ENCODE peak calls at places on chromosome X, in four cellular contexts. N, I, J and X are unnamed samples.
A peak's percentile ranks its signal among the peaks of the same experiment; 100 is the strongest.

GRCh38 chrX:11899091-11899490 is 141.1 kb downstream of the MSL3 start:
- DNase-seq in N (no peak), J (peak; percentile 91), I (no peak), X (no peak)

GRCh38 chrX:114583646-114584433 is at the start of gene HTR2C:
- DNase-seq in N (no peak), J (no peak), I (no peak), X (no peak)

GRCh38 chrX:51614353-51614752 is 4.4 kb downstream of the CENPVL3 start:
- DNase-seq in J (peak; percentile 61), I (peak; percentile 76), N (peak; percentile 39), X (peak; percentile 77)

GRCh38 chrX:15447985-15448639 is 45.0 kb downstream of the PIR start:
- DNase-seq in I (peak; percentile 49), J (no peak), N (no peak), X (no peak)

GRCh38 chrX:104742345-104742744 is 176.3 kb downstream of the IL1RAPL2 start:
- DNase-seq in N (no peak), I (no peak), J (peak; percentile 88), X (no peak)

GRCh38 chrX:129930941-129931410 is 25.0 kb downstream of the UTP14A start:
- DNase-seq in I (peak; percentile 14), N (no peak), J (peak; percentile 11), X (no peak)

GRCh38 chrX:23276475-23276874 is 58.2 kb upstream of the PTCHD1 start:
- DNase-seq in N (no peak), J (no peak), I (no peak), X (no peak)

GRCh38 chrX:31209005-31209612 is 137.3 kb upstream of the FTHL17 start:
- DNase-seq in N (no peak), I (no peak), J (no peak), X (no peak)

GRCh38 chrX:147537172-147537571 is 374.5 kb upstream of the FMR1 start:
- DNase-seq in N (no peak), I (peak; percentile 0), J (no peak), X (no peak)

GRCh38 chrX:94600077-94600476 is 926.1 kb downstream of the FAM133A start:
- DNase-seq in N (no peak), J (no peak), I (no peak), X (no peak)

GRCh38 chrX:119389214-119389613 is 9.9 kb upstream of the SLC25A43 start:
- DNase-seq in I (no peak), J (no peak), N (no peak), X (no peak)
- H3K4me3 ChIP-seq in I (no peak overlapping the region), J (no peak overlapping the region), N (no peak overlapping the region), X (no peak overlapping the region)

DNA sequence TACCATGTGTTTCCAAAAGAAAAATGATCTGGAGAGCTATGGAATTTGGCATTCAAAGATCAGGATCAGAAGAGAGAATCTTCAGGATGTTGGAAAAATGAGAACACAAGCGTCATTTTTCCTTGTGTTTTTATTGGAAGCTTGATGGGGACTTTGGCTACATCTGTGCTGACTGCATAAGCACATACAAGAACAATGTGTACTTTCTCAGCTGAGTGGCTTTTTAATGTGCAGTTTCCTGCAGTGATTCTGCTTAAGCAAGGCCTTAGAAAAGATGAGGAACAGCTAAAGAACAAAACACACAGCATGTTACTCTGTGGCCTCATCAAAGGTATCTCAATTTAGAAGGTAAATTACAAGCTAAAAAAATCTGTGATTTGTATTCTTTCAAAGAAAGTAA is 1039.9 kb downstream of the GLUD2 start:
- DNase-seq in N (no peak), I (no peak), J (no peak), X (no peak)
- H3K9me2 ChIP-seq in N (no peaks in the 10 kb centered on the region), I (no peaks in the 10 kb centered on the region), J (no peaks in the 10 kb centered on the region), X (no peaks in the 10 kb centered on the region)

GRCh38 chrX:107712231-107713204 is 63.1 kb downstream of the TSC22D3 start:
- DNase-seq in I (peak; percentile 67), J (no peak), N (no peak), X (peak; percentile 58)
- H3K4me2 ChIP-seq in I (peak overlapping the region; percentile 42), J (no peak overlapping the region), N (no peak overlapping the region), X (no peak overlapping the region)

DNA sequence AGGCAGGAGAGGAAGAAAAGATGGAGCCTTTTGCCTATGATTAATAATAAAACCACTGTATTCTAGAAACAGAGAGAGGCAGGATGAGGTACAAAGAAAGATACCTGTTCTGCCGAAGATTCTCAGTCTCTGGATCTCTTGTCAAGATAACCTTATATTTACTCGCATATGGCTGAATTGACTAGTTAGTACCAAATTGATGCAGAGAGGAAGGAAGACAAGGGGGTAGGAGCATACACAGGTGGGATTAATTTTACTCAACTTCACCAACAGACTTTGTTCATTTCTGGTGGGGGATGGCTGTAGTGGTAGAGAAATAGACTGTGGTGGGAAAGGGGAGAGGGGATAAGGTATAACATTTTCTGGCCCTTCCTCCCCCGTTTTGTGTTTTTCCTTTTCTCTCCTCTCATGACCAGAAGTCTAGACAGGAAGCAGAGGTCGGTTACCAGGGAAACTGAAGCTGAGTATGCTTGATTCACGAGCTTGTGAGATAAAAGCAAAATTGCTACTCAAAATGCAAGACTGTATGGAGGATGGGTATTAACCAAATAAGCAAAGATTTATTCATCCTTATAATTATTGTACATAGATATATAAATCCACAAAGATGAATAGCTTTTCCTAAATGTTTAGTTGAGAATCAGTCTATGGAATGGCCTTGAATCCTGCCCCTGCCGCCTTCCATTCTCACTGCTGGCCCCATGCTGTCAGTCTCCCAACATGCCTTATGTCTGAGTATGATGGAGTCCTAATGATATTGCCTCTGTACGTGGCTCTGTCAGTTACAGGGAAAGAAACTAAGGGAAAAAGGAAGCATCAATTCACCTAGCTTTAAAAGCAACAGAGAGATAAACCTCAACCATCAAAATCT is 17.8 kb upstream of the PAGE2B start:
- DNase-seq in N (peak; percentile 28), I (peak; percentile 47), J (peak; percentile 10), X (no peak)
- H3K4me3 ChIP-seq in N (no peak overlapping the region), I (peak overlapping the region; percentile 41), J (no peak overlapping the region), X (no peak overlapping the region)

DNA sequence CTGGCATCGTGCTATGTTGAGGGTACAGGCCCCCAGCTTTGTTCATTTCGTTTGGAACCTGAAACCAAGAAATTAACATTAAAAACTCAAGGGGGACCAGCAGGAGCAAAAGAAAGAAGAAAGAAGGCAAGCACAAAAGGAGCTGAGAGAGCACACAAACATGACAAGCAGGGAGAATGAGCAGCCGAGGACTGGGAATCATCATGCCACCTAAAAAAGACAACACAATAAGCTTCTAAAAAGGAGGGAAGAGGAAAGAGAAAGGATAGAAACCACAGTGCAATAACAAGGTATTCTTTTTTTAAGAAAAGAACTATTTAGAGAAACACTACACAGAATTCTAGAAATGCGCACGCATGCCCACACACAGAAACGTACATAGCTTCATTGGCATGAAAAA is 103.2 kb upstream of the FAM9B start:
- DNase-seq in N (no peak), I (no peak), J (no peak), X (no peak)
- H3K9me2 ChIP-seq in N (no peaks in the 10 kb centered on the region), I (no peaks in the 10 kb centered on the region), J (no peaks in the 10 kb centered on the region), X (no peaks in the 10 kb centered on the region)

GRCh38 chrX:151183912-151184565 is 7.7 kb downstream of the GPR50 start:
- DNase-seq in J (no peak), I (no peak), N (no peak), X (no peak)
- H3K4me2 ChIP-seq in J (no peak overlapping the region), I (no peak overlapping the region), N (no peak overlapping the region), X (no peak overlapping the region)

GRCh38 chrX:153974726-153975286 is 2.3 kb downstream of the TMEM187 start:
- DNase-seq in N (no peak), I (no peak), J (no peak), X (no peak)

GRCh38 chrX:153972368-153973126 is at the start of gene TMEM187:
- DNase-seq in I (peak; percentile 91), J (peak; percentile 91), N (peak; percentile 93), X (peak; percentile 97)

GRCh38 chrX:153973127-153974002 is 811 bp downstream of the TMEM187 start:
- DNase-seq in J (no peak), I (no peak), N (no peak), X (no peak)

GRCh38 chrX:153971632-153972367 is at the start of gene HCFC1:
- DNase-seq in N (peak; percentile 79), J (peak; percentile 82), I (peak; percentile 93), X (peak; percentile 95)

DNA sequence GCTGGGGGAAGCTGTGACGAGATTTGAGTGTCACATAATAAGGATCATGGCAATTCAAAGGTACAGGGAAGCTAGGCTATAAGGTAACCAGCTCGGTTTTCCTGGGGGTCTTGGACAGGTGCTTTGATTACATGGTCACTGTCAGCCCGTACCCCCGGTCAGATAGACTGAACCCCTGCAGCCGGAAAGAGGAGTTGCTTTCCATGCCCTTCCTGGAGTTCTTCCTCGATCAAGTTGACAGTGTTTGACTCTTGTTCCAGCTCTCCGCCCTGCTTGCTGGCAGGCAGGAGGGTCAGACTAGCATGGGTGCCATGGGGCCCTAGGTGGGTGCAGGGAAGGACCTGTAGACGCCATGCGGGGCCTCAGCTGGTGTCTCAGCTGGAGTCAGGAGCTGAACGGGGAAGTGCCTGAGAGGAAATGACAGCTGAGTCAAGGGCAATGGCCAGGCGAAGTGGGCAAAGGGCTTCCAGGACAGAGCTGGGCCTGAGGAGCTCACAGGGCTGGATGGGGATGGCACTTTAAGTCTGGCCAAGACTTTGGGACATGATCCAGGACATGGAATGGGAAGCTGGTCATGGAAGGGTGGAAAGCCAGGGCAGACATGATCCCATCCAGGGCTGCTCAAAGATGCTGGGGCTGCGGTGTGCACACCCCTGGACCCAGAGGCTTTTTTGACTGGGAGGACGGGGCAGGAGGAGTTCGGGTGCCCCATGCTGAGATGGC is 1.6 kb downstream of the TMEM187 start:
- DNase-seq in J (no peak), I (peak; percentile 20), N (no peak), X (no peak)
- H3K4me3 ChIP-seq in J (peak overlapping the region; percentile 85), I (peak overlapping the region; percentile 96), N (no peak overlapping the region), X (peak overlapping the region; percentile 73)

GRCh38 chrX:66815227-66815626 is 176.3 kb upstream of the EDA2R start:
- DNase-seq in N (no peak), I (no peak), J (no peak), X (no peak)
- H3K9me2 ChIP-seq in N (no peaks in the 10 kb centered on the region), I (no peaks in the 10 kb centered on the region), J (no peaks in the 10 kb centered on the region), X (no peaks in the 10 kb centered on the region)

DNA sequence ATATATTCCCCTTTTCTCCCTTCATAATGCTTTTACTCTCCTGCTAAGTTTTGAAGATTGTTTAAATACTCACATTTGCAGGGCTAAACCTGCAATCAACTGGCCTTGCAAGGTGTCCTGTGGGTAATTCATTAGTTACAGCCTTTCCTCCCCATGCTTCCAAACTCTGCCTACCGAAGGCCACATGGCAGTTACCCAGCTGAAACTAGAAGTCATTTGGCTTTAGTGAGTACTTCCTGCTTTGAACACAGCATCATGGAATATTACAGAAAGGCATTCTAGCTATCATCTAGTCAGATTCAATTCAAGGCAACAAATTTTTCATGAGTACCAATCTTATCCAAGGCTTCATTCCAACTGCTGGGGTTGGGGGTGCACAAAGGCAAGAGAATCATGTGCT is 55.6 kb downstream of the SRPX start:
- DNase-seq in N (no peak), I (no peak), J (no peak), X (no peak)
- H3K4me2 ChIP-seq in N (no peak overlapping the region), I (no peak overlapping the region), J (no peak overlapping the region), X (no peak overlapping the region)